ENCODE peak calls at places on chromosomes 7 and 10, in six cellular contexts. One of them, this sample, is unnamed.

GRCh38 chr10:84783386-84783785 is 455.0 kb downstream of the CCSER2 start:
- DNase-seq in suprapubic skin: no peak
- DNase-seq in BJ: no peak
- DNase-seq in transverse colon: no peak
- DNase-seq in MM.1S: peak; percentile 51
- DNase-seq in astrocyte of the cerebellum: peak; percentile 40
- DNase-seq in this sample: no peak

GRCh38 chr10:51878695-51879094 is 179.3 kb upstream of the CSTF2T start:
- DNase-seq in transverse colon: no peak
- DNase-seq in astrocyte of the cerebellum: no peak
- DNase-seq in BJ: no peak
- DNase-seq in suprapubic skin: no peak
- DNase-seq in MM.1S: no peak
- DNase-seq in this sample: no peak

GRCh38 chr10:689433-690226 is at the start of gene DIP2C:
- DNase-seq in BJ: no peak
- DNase-seq in transverse colon: peak; percentile 67
- DNase-seq in MM.1S: no peak
- DNase-seq in suprapubic skin: peak; percentile 86
- DNase-seq in astrocyte of the cerebellum: peak; percentile 42
- DNase-seq in this sample: no peak

GRCh38 chr7:9846902-9847301 is 1126.8 kb upstream of the PHF14 start:
- DNase-seq in MM.1S: no peak
- DNase-seq in BJ: no peak
- DNase-seq in transverse colon: no peak
- DNase-seq in astrocyte of the cerebellum: no peak
- DNase-seq in suprapubic skin: no peak
- DNase-seq in this sample: no peak

GRCh38 chr7:16891338-16891737 is 9.6 kb upstream of the AGR3 start:
- DNase-seq in astrocyte of the cerebellum: peak; percentile 59
- DNase-seq in transverse colon: peak; percentile 23
- DNase-seq in suprapubic skin: no peak
- DNase-seq in BJ: no peak
- DNase-seq in MM.1S: peak; percentile 58
- DNase-seq in this sample: peak; percentile 30

GRCh38 chr10:27599546-27599945 is 95.4 kb downstream of the RAB18 start:
- DNase-seq in BJ: no peak
- DNase-seq in MM.1S: no peak
- DNase-seq in transverse colon: no peak
- DNase-seq in suprapubic skin: no peak
- DNase-seq in astrocyte of the cerebellum: no peak
- DNase-seq in this sample: no peak

GRCh38 chr10:22849077-22849810 is 78.6 kb upstream of the ARMC3 start:
- DNase-seq in BJ: no peak
- DNase-seq in transverse colon: peak; percentile 58
- DNase-seq in astrocyte of the cerebellum: no peak
- DNase-seq in suprapubic skin: peak; percentile 89
- DNase-seq in MM.1S: no peak
- DNase-seq in this sample: no peak

GRCh38 chr7:139629392-139630082 is 106.1 kb downstream of the CLEC2L start:
- DNase-seq in suprapubic skin: no peak
- DNase-seq in astrocyte of the cerebellum: no peak
- DNase-seq in BJ: no peak
- DNase-seq in MM.1S: no peak
- DNase-seq in transverse colon: no peak
- DNase-seq in this sample: no peak

GRCh38 chr10:7915923-7916322 is 97.6 kb downstream of the TAF3 start:
- DNase-seq in BJ: peak; percentile 18
- DNase-seq in astrocyte of the cerebellum: peak; percentile 54
- DNase-seq in MM.1S: no peak
- DNase-seq in suprapubic skin: no peak
- DNase-seq in transverse colon: no peak
- DNase-seq in this sample: no peak

GRCh38 chr7:1313591-1313990 is 80.9 kb downstream of the UNCX start:
- DNase-seq in suprapubic skin: no peak
- DNase-seq in transverse colon: no peak
- DNase-seq in MM.1S: no peak
- DNase-seq in BJ: no peak
- DNase-seq in astrocyte of the cerebellum: no peak
- DNase-seq in this sample: no peak

GRCh38 chr7:20343211-20343610 is 12.5 kb downstream of the ITGB8 start:
- DNase-seq in MM.1S: no peak
- DNase-seq in BJ: no peak
- DNase-seq in astrocyte of the cerebellum: no peak
- DNase-seq in suprapubic skin: no peak
- DNase-seq in transverse colon: no peak
- DNase-seq in this sample: no peak

GRCh38 chr10:104492349-104492940 is 138.8 kb downstream of the CFAP58 start:
- DNase-seq in suprapubic skin: no peak
- DNase-seq in astrocyte of the cerebellum: peak; percentile 4
- DNase-seq in transverse colon: no peak
- DNase-seq in BJ: peak; percentile 37
- DNase-seq in MM.1S: no peak
- DNase-seq in this sample: no peak

GRCh38 chr10:3107426-3107961 is 40.1 kb downstream of the PFKP start:
- DNase-seq in astrocyte of the cerebellum: peak; percentile 97
- DNase-seq in BJ: no peak
- DNase-seq in suprapubic skin: no peak
- DNase-seq in MM.1S: no peak
- DNase-seq in transverse colon: peak; percentile 43
- DNase-seq in this sample: no peak

GRCh38 chr10:71087622-71088021 is 124.7 kb upstream of the UNC5B start:
- DNase-seq in transverse colon: no peak
- DNase-seq in suprapubic skin: peak; percentile 56
- DNase-seq in BJ: no peak
- DNase-seq in MM.1S: no peak
- DNase-seq in astrocyte of the cerebellum: no peak
- DNase-seq in this sample: no peak

GRCh38 chr7:146201945-146202344 is 85.3 kb downstream of the CNTNAP2 start:
- DNase-seq in transverse colon: no peak
- DNase-seq in BJ: no peak
- DNase-seq in suprapubic skin: no peak
- DNase-seq in astrocyte of the cerebellum: no peak
- DNase-seq in MM.1S: no peak
- DNase-seq in this sample: no peak

GRCh38 chr7:51139796-51140195 is 176.8 kb downstream of the COBL start:
- DNase-seq in MM.1S: no peak
- DNase-seq in BJ: no peak
- DNase-seq in astrocyte of the cerebellum: no peak
- DNase-seq in suprapubic skin: no peak
- DNase-seq in transverse colon: no peak
- DNase-seq in this sample: no peak

GRCh38 chr10:28202941-28203352 is 99.9 kb downstream of the MPP7 start:
- DNase-seq in MM.1S: no peak
- DNase-seq in BJ: peak; percentile 72
- DNase-seq in astrocyte of the cerebellum: no peak
- DNase-seq in transverse colon: no peak
- DNase-seq in suprapubic skin: no peak
- DNase-seq in this sample: no peak

GRCh38 chr10:80528185-80528700 is 9.5 kb upstream of the SH2D4B start:
- DNase-seq in MM.1S: no peak
- DNase-seq in suprapubic skin: no peak
- DNase-seq in BJ: no peak
- DNase-seq in astrocyte of the cerebellum: no peak
- DNase-seq in transverse colon: no peak
- DNase-seq in this sample: no peak

GRCh38 chr7:45595809-45596664 is 21.9 kb downstream of the ADCY1 start:
- DNase-seq in BJ: no peak
- DNase-seq in transverse colon: no peak
- DNase-seq in suprapubic skin: peak; percentile 35
- DNase-seq in astrocyte of the cerebellum: no peak
- DNase-seq in MM.1S: no peak
- DNase-seq in this sample: no peak

DNA sequence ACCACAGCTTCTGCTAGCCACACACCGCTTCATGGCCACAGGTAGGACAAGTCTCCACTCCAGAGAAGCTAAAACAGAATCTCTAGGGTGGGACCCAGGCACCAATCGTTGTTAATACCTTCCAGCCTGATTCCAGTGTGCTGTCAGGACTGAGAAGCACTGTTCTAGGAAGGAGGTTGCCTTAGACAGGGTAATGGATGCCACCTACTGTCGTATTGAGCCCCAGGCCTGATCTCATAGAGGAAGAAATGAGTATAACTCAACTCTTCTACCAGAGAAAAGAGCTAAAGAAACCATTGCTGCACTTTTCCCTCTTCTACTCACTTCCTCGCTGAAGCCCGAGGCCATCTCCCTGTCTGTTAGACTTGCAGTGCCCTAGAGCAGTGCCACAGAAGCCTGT is 31.8 kb downstream of the CNNM1 start:
- DNase-seq in BJ: no peak
- DNase-seq in MM.1S: no peak
- DNase-seq in suprapubic skin: no peak
- DNase-seq in transverse colon: no peak
- DNase-seq in astrocyte of the cerebellum: no peak
- DNase-seq in this sample: no peak
- TF ChIP-seq CTCF in BJ: no peak
- TF ChIP-seq CTCF in MM.1S: no peak
- TF ChIP-seq CTCF in suprapubic skin: no peak
- TF ChIP-seq CTCF in transverse colon: no peak
- TF ChIP-seq CTCF in astrocyte of the cerebellum: no peak
- TF ChIP-seq CTCF in this sample: no peak

DNA sequence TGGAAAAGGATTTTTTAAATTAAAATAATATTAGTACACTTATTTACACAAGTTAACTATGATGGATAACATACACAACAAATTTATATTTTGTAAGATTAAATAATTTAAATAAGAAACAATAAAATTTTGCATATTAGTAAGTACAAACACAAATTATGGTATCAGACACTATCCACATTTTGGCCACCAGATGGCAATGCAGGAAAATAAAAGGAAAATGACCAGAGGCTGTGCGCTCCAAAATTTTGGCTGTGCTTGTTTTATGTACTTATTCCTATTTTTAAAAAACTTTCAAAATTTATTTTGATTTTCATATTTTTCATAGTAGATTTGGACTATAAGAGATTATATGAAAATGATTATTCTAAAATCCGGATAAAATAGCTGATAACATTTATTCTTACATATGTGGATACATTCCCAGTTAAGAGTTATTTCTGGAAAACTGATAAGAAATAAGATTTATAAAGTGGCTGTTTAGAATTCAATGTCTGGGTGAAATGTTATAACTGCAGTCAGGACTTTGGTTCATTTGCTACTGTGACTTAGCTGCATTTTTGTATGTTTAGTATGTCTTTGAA is 274.7 kb upstream of the HGF start:
- DNase-seq in astrocyte of the cerebellum: peak; percentile 52
- DNase-seq in transverse colon: peak; percentile 14
- DNase-seq in suprapubic skin: no peak
- DNase-seq in MM.1S: peak; percentile 42
- DNase-seq in BJ: no peak
- DNase-seq in this sample: no peak
- TF ChIP-seq CTCF in astrocyte of the cerebellum: peak; percentile 44
- TF ChIP-seq CTCF in transverse colon: peak; percentile 70
- TF ChIP-seq CTCF in suprapubic skin: no peak
- TF ChIP-seq CTCF in MM.1S: peak; percentile 31
- TF ChIP-seq CTCF in BJ: peak; percentile 59
- TF ChIP-seq CTCF in this sample: peak; percentile 48

DNA sequence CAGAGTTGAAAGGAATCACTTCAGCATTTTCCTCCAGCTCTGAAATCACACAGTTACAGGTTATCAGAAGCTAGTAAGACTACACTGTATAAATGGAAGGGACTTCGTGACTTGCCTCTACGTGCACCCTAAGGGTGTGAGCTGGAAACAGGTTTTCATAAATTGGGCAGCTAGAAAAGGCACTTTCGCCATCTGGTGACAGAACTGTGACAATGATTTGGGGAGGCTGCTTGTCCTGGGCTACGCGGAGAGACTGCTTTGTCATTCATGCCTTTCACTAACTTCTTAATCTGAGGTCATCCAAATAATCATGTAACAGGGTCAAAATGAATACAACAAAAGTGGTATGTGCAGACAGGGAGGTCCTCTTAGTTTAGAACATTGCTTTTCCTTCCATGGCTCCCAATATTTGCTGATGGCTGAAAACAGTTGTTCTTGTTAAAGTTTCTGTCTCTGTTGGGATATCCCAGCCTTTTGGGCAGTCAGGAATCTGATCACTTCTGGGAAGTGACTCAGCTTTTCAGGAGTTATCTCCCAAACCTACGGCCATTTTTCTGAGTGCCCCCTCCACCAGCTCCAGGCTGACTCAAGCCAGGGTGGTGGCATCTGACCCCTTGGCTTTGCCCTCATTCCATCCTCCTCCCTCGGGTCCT is 17.8 kb downstream of the VWC2 start:
- DNase-seq in BJ: no peak
- DNase-seq in suprapubic skin: no peak
- DNase-seq in transverse colon: peak; percentile 26
- DNase-seq in astrocyte of the cerebellum: no peak
- DNase-seq in MM.1S: peak; percentile 63
- DNase-seq in this sample: no peak
- TF ChIP-seq CTCF in BJ: no peak
- TF ChIP-seq CTCF in suprapubic skin: peak; percentile 23
- TF ChIP-seq CTCF in transverse colon: peak; percentile 49
- TF ChIP-seq CTCF in astrocyte of the cerebellum: no peak
- TF ChIP-seq CTCF in MM.1S: peak; percentile 69
- TF ChIP-seq CTCF in this sample: no peak

GRCh38 chr7:54538122-54538521 is 4.1 kb upstream of the VSTM2A start:
- DNase-seq in transverse colon: no peak
- DNase-seq in suprapubic skin: no peak
- DNase-seq in BJ: no peak
- DNase-seq in astrocyte of the cerebellum: no peak
- DNase-seq in MM.1S: no peak
- DNase-seq in this sample: no peak

GRCh38 chr7:54545241-54545563 is 3.0 kb downstream of the VSTM2A start:
- DNase-seq in MM.1S: no peak
- DNase-seq in transverse colon: no peak
- DNase-seq in astrocyte of the cerebellum: no peak
- DNase-seq in suprapubic skin: no peak
- DNase-seq in BJ: no peak
- DNase-seq in this sample: no peak

GRCh38 chr7:54542920-54543539 is 855 bp downstream of the VSTM2A start:
- DNase-seq in BJ: no peak
- DNase-seq in MM.1S: peak; percentile 13
- DNase-seq in transverse colon: no peak
- DNase-seq in suprapubic skin: no peak
- DNase-seq in astrocyte of the cerebellum: peak; percentile 53
- DNase-seq in this sample: peak; percentile 1

GRCh38 chr7:54544356-54545240 is 2.4 kb downstream of the VSTM2A start:
- DNase-seq in suprapubic skin: no peak
- DNase-seq in MM.1S: no peak
- DNase-seq in BJ: no peak
- DNase-seq in astrocyte of the cerebellum: no peak
- DNase-seq in transverse colon: no peak
- DNase-seq in this sample: no peak

DNA sequence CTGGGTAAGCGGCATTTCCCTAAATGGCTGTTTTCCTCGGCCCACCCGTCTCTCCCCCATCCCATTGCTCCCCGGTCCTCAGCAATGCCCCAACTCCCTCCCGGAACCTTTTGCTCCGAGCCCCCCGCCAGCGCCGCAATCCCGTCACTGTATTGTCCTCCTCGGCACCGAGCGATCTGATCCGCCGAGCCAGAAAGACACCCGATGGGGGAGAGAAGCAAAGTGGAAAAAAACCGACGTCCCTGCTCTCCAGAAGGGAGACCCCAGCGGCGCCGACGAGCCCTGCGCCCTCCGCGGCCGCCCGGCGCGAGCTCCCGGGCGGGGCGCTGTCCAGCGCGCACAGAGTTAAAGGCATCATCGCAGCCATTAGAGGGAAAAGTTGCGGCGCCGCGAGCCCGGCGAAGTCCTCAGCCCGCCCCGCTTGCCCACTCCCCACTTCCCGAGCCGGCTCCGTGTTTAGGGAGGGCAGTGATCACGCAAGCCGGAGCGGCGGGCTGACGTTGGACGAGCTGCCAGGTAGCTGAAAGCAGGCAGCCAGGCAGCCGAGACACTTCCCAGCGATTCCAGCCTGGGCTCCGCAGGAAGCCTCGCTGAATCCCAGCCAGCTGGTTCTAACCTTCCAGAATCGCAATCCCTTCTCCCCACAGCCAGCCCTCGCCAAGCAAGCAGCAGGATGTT is at the start of gene VSTM2A:
- DNase-seq in suprapubic skin: no peak
- DNase-seq in MM.1S: no peak
- DNase-seq in transverse colon: no peak
- DNase-seq in BJ: no peak
- DNase-seq in astrocyte of the cerebellum: no peak
- DNase-seq in this sample: no peak
- TF ChIP-seq CTCF in suprapubic skin: no peak
- TF ChIP-seq CTCF in MM.1S: no peak
- TF ChIP-seq CTCF in transverse colon: no peak
- TF ChIP-seq CTCF in BJ: no peak
- TF ChIP-seq CTCF in astrocyte of the cerebellum: peak; percentile 14
- TF ChIP-seq CTCF in this sample: no peak

This sample was measured in HFF-Myc.